ENCODE peak calls at places on chromosomes 1 and 21, in six cellular contexts. Q is mesenchymal stem cell, D is mesendoderm, R is neuronal stem cell, J is IMR-90, O is H1. A is an unnamed sample.

GRCh38 chr1:168287237-168287664 is 6.6 kb downstream of the TBX19 start:
- DNase-seq in O (no peak), J (peak), Q (peak), R (no peak), D (no peak), A (no peak)

GRCh38 chr1:49651136-49651535 is 372.6 kb downstream of the AGBL4 start:
- DNase-seq in R (no peak), Q (no peak), J (no peak), D (peak), O (no peak), A (no peak)

GRCh38 chr1:30372792-30373433 is 350.5 kb downstream of the MATN1 start:
- DNase-seq in Q (no peak), J (no peak), O (peak), D (peak), R (no peak), A (peak)

GRCh38 chr1:13735168-13735930 is 35.4 kb downstream of the PRDM2 start:
- DNase-seq in Q (no peak), J (no peak), R (no peak), D (no peak), O (no peak), A (no peak)

GRCh38 chr1:218369688-218370511 is 24.8 kb downstream of the TGFB2 start:
- DNase-seq in Q (peak), J (peak), O (no peak), D (no peak), R (no peak), A (no peak)

GRCh38 chr1:47182681-47183235 is 7.1 kb downstream of the PDZK1IP1 start:
- DNase-seq in J (no peak), Q (no peak), O (no peak), R (no peak), D (no peak), A (no peak)

GRCh38 chr1:221874285-221875003 is 132.6 kb upstream of the DUSP10 start:
- DNase-seq in R (no peak), O (no peak), D (peak), J (peak), Q (no peak), A (no peak)

GRCh38 chr1:19435181-19435580 is 50.2 kb downstream of the CAPZB start:
- DNase-seq in O (no peak), J (peak), Q (peak), D (no peak), R (no peak), A (no peak)

GRCh38 chr1:240691521-240692338 is 79.8 kb upstream of the GREM2 start:
- DNase-seq in J (peak), O (peak), Q (peak), D (peak), R (peak), A (peak)

GRCh38 chr21:19268634-19269138 is 865.1 kb upstream of the TMPRSS15 start:
- DNase-seq in J (no peak), O (no peak), R (no peak), D (no peak), Q (no peak), A (no peak)

GRCh38 chr1:30700528-30701265 is 22.7 kb downstream of the MATN1 start:
- DNase-seq in J (peak), O (no peak), R (no peak), Q (peak), D (no peak), A (no peak)

GRCh38 chr21:43332872-43333300 is 94.0 kb downstream of the SIK1 start:
- DNase-seq in D (no peak), J (peak), R (no peak), O (no peak), Q (peak), A (no peak)

GRCh38 chr1:54904476-54905048 is 17.6 kb upstream of the DHCR24 start:
- DNase-seq in D (peak), R (no peak), O (no peak), Q (peak), J (peak), A (no peak)

GRCh38 chr21:35026617-35027557 is 22.2 kb downstream of the RUNX1 start:
- DNase-seq in O (peak), J (peak), Q (peak), D (peak), R (peak), A (peak)

GRCh38 chr21:36792505-36792967 is 93.6 kb downstream of the SIM2 start:
- DNase-seq in R (no peak), D (peak), O (no peak), Q (peak), J (peak), A (no peak)

GRCh38 chr1:180921386-180921785 is 8.7 kb downstream of the KIAA1614 start:
- DNase-seq in Q (no peak), R (no peak), D (no peak), J (no peak), O (no peak), A (no peak)

GRCh38 chr1:230105754-230106625 is 39.0 kb downstream of the GALNT2 start:
- DNase-seq in J (peak), O (no peak), R (no peak), D (no peak), Q (peak), A (no peak)

GRCh38 chr21:36773111-36773510 is 74.2 kb downstream of the SIM2 start:
- DNase-seq in R (no peak), D (no peak), Q (peak), O (no peak), J (peak), A (no peak)

GRCh38 chr1:228982637-228983036 is 247.4 kb downstream of the RHOU start:
- DNase-seq in R (no peak), J (no peak), D (no peak), Q (no peak), O (no peak), A (peak)

GRCh38 chr1:179812501-179813292 is 64.9 kb downstream of the TOR1AIP2 start:
- DNase-seq in J (peak), D (no peak), R (no peak), Q (no peak), O (no peak), A (no peak)

DNA sequence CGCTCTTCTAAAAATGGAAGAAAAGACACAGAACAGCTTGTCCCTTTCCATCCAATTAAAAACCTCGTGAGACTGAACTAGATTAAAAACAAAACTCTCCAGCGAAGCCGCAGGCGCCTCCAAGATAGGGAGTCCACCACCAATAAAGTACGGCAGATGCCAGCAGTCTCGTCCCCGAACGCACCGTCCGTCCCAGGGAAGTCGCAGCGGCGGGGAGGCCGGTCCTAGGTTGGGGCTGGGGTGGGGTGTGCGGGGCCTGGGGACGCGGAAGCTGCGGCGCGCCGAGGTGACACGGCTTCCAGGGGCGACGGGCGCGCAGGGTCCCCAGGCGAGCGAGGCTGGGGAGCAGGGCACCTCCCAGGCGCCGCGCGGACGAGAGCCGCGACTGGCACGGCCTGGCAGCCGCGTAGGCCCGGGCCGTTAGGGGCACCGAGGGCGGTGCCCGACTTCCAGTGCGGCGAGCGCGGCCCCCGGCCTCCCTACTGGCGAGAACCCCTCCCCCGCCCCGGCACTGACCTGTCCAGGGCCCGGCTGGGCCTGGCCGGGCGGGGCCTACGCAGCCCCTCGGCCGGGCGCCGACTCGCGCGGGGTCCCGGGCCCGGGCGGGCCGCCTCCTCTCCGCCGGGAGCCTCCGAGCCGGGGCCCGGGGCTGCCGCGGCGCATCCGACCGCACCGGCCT is 28.3 kb upstream of the A3GALT2 start:
- DNase-seq in D (no peak), R (no peak), O (peak), Q (no peak), J (no peak), A (peak)
- H4K8ac ChIP-seq in D (no peak), R (no peak), O (no peak), Q (peak), J (peak), A (no peak)

GRCh38 chr1:28783363-28783762 is 28.6 kb upstream of the OPRD1 start:
- DNase-seq in Q (no peak), D (no peak), R (no peak), J (no peak), O (no peak), A (no peak)

GRCh38 chr1:28778021-28778420 is 33.9 kb upstream of the OPRD1 start:
- DNase-seq in J (no peak), D (no peak), R (no peak), Q (no peak), O (no peak), A (no peak)

GRCh38 chr1:28782011-28782410 is 30.0 kb upstream of the OPRD1 start:
- DNase-seq in R (no peak), O (no peak), Q (no peak), J (no peak), D (peak), A (no peak)

GRCh38 chr1:28779751-28780150 is 32.2 kb upstream of the OPRD1 start:
- DNase-seq in Q (no peak), D (no peak), O (no peak), R (no peak), J (no peak), A (no peak)

DNA sequence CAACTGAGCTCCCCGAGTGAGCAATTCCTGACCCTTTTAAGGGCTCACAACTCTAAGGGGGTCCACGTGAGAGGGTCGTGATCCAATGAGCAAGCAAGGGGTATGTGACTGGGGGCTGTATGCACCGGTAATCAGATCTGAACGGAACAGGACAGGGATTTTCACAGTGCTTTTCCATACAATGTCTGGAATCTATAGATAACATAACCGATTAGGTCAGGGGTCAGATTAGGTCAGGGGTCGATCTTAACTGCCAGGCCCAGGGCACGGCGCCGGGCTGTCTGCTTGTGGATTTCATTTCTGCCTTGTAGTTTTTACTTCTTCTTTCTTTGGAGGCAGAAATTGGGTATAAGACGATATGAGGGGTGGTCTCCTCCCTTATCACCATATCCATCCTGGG is 30.7 kb upstream of the OPRD1 start:
- DNase-seq in R (no peak), J (no peak), Q (no peak), O (no peak), D (no peak), A (no peak)
- H2BK120ac ChIP-seq in R (no peak), J (no peak), Q (no peak), O (no peak), D (no peak), A (no peak)

GRCh38 chr1:53292690-53293089 is 35.2 kb downstream of the LRP8 start:
- DNase-seq in Q (no peak), O (no peak), J (no peak), R (no peak), D (no peak), A (no peak)
- H3K27ac ChIP-seq in Q (no peak), O (no peak), J (no peak), R (no peak), D (no peak), A (no peak)

GRCh38 chr1:32818804-32819541 is 1.5 kb downstream of the S100PBP start:
- DNase-seq in D (no peak), J (no peak), O (no peak), R (no peak), Q (no peak), A (no peak)

GRCh38 chr1:32817815-32818786 is 648 bp downstream of the S100PBP start:
- DNase-seq in Q (peak), D (peak), R (peak), J (peak), O (peak), A (peak)

GRCh38 chr1:32813941-32814739 is 3.0 kb downstream of the YARS1 start:
- DNase-seq in J (peak), Q (peak), O (no peak), R (no peak), D (no peak), A (no peak)

GRCh38 chr1:32816676-32817158 is 441 bp downstream of the YARS1 start:
- DNase-seq in D (peak), Q (no peak), R (no peak), O (no peak), J (peak), A (no peak)

DNA sequence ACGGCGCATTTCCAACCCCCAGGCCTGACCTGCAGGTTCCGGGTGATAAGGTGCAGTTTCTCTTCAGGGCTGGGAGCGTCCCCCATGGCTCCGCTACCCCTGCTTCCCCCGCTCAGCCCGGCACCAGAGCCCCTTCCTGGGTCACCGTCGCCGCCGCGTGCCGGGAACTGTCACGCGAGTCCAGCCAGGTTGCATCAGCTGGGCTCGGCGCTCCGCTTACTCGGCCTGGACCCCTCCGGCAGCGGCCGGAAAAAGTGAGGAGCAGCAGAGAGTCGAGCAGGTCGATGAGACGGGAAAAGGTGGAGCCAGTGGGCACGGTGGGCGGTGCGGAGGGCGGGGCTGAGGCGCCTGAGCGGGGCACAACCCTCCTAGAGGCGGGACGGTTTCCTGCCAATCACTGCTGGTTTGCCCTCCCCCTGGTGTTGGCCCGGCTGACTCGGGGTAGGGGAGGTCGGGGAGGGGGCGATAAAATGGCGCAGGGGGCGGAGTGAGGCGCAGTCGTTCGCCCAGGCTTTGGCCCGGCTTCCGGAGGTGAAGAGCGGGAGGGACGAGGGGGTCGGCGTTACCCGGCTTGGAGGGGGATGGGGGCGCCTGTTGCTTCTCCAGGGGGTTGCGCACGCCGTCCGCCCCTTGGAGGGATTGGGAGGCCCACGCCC is at the start of the genes S100PBP and YARS1:
- DNase-seq in Q (peak), R (peak), J (peak), D (peak), O (peak), A (peak)
- H4K8ac ChIP-seq in Q (peak), R (peak), J (peak), D (no peak), O (peak), A (no peak)

GRCh38 chr1:26907071-26907922 is 6.5 kb downstream of the NR0B2 start:
- DNase-seq in O (no peak), J (peak), D (peak), Q (peak), R (no peak), A (no peak)

GRCh38 chr1:26912147-26912490 is 1.7 kb downstream of the NR0B2 start:
- DNase-seq in D (no peak), R (no peak), J (no peak), O (no peak), Q (no peak), A (no peak)

GRCh38 chr1:26911399-26912146 is 2.2 kb downstream of the NR0B2 start:
- DNase-seq in R (no peak), J (no peak), D (no peak), O (no peak), Q (no peak), A (no peak)

GRCh38 chr1:26910343-26911160 is 3.2 kb downstream of the NR0B2 start:
- DNase-seq in Q (no peak), D (no peak), O (no peak), R (no peak), J (no peak), A (no peak)

GRCh38 chr1:26909951-26910342 is 3.8 kb downstream of the NR0B2 start:
- DNase-seq in O (no peak), Q (no peak), J (no peak), D (no peak), R (no peak), A (no peak)
- H2BK120ac ChIP-seq in O (no peak), Q (no peak), J (no peak), D (no peak), R (no peak), A (no peak)

DNA sequence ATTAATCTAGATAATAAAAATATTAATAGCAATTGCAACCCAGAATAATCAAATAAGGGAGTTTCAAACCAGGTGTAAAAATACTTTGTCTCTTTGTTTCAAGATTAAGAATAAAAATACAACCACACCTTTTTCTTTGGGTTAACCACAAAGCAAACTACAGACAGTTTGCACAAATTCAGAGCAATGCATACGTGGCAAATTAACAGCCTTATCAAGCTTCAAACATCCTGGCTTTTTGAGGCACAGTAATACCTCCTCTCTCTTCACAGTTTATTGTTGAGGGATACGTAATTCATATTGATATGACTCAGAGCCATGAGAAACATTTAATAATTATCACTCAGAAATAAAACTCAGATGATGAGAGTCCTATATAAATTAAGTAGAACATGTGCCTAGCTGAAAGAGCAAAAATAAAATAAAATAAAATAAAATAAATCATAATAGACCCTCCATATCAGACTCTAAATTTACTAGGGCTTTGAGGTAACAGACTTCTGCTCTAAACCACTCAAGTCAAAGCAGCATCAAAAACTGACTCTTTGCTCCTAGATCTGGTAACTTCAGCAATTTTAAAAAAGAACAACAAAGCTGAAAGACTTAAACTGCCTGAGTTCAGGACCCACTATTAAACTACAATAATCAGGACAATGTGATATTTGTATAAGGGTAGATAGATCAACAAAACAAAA is 11.4 kb downstream of the EDEM3 start:
- DNase-seq in O (no peak), R (no peak), Q (no peak), J (peak), D (no peak), A (no peak)
- H3K27ac ChIP-seq in O (no peak), R (no peak), Q (no peak), J (no peak), D (no peak), A (no peak)

DNA sequence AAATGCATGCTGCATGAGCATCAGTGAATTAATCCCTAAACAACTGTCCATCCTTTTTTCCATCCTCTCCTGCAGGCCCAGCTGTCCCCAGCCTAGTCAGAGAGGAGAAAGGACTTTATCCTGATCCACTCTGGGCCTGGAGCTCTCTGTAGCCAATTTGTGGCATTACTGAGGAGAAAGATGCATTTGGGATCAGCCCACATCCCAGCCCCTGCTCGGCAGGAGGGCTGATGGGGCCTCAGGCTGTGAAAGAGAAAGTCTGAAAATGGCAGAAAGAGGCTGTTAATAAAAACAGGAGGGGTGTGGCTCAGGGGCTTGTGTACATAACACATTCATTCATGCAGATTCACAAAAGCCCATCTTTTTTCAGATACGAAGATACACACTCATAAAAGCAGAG is 37.4 kb upstream of the ATP2B4 start:
- DNase-seq in J (no peak), Q (no peak), R (no peak), D (no peak), O (no peak), A (no peak)
- H4K8ac ChIP-seq in J (peak), Q (no peak), R (no peak), D (no peak), O (no peak), A (no peak)

GRCh38 chr1:36349839-36350238 is 26.4 kb upstream of the EVA1B start:
- DNase-seq in Q (peak), R (no peak), O (no peak), D (no peak), J (no peak), A (no peak)

GRCh38 chr1:36350659-36351171 is 27.3 kb upstream of the EVA1B start:
- DNase-seq in D (peak), R (no peak), O (no peak), Q (peak), J (peak), A (no peak)

GRCh38 chr1:36352141-36352909 is 28.9 kb upstream of the EVA1B start:
- DNase-seq in Q (peak), D (peak), J (peak), O (no peak), R (no peak), A (no peak)

GRCh38 chr1:36352910-36353878 is 29.7 kb upstream of the EVA1B start:
- DNase-seq in R (no peak), Q (peak), D (no peak), J (peak), O (no peak), A (no peak)

GRCh38 chr1:36351222-36351977 is 28.0 kb upstream of the EVA1B start:
- DNase-seq in J (peak), O (no peak), D (peak), R (peak), Q (peak), A (no peak)
- H2BK120ac ChIP-seq in J (peak), O (no peak), D (no peak), R (no peak), Q (peak), A (no peak)